ENCODE peak calls at places on chromosomes 6 and 20, in four cellular contexts. R is suprapubic skin, I is GM10248, Y is GM06990. C is an unnamed sample.

GRCh38 chr6:42984924-42985475 is 630 bp downstream of the PPP2R5D start:
- DNase-seq in R (no peak), I (no peak), Y (no peak), C (no peak)

GRCh38 chr6:134291156-134291555 is 26.8 kb downstream of the SGK1 start:
- DNase-seq in R (no peak), I (no peak), Y (no peak), C (no peak)

GRCh38 chr6:84549912-84550311 is 214.5 kb downstream of the TBX18 start:
- DNase-seq in R (no peak), I (no peak), Y (no peak), C (no peak)

GRCh38 chr6:71248306-71248705 is 40.3 kb upstream of the OGFRL1 start:
- DNase-seq in R (no peak), I (no peak), Y (no peak), C (no peak)

GRCh38 chr6:160500639-160501038 is 152.5 kb downstream of the SLC22A3 start:
- DNase-seq in R (no peak), I (no peak), Y (no peak), C (no peak)

GRCh38 chr20:61603715-61604114 is 351.7 kb downstream of the CDH4 start:
- DNase-seq in R (no peak), I (no peak), Y (no peak), C (no peak)

GRCh38 chr20:3247638-3248037 is 8.6 kb upstream of the SLC4A11 start:
- DNase-seq in R (no peak), I (no peak), Y (no peak), C (no peak)

GRCh38 chr6:30862156-30862875 is 22.0 kb upstream of the DDR1 start:
- DNase-seq in R (no peak), I (no peak), Y (no peak), C (no peak)

GRCh38 chr6:152776833-152777232 is 26.2 kb downstream of the VIP start:
- DNase-seq in R (no peak), I (no peak), Y (no peak), C (no peak)

GRCh38 chr6:166584813-166585429 is 1.6 kb downstream of the RAMACL start:
- DNase-seq in R (no peak), I (no peak), Y (no peak), C (no peak)

GRCh38 chr6:11332463-11332862 is 100.0 kb upstream of the NEDD9 start:
- DNase-seq in R (no peak), I (no peak), Y (no peak), C (no peak)

GRCh38 chr6:77425676-77426075 is 37.6 kb downstream of the HTR1B start:
- DNase-seq in R (no peak), I (no peak), Y (no peak), C (no peak)

GRCh38 chr20:63330084-63330760 is 30.9 kb downstream of the CHRNA4 start:
- DNase-seq in R (no peak), I (no peak), Y (no peak), C (no peak)